ENCODE peak calls at places on chromosome 3, in ten cellular contexts. P, M, T, V, W, Q, E, F, L and S are unnamed samples.

GRCh38 chr3:168141405-168141993 is 45.8 kb upstream of the GOLIM4 start:
- DNase-seq in P (no peak), M (no peak), T (no peak), V (no peak), W (no peak), Q (no peak), E (no peak), F (no peak), L (no peak), S (no peak)

GRCh38 chr3:46298871-46299607 is 54.9 kb upstream of the CCR2 start:
- DNase-seq in P (no peak), M (no peak), T (no peak), V (no peak), W (no peak), Q (no peak), E (no peak), F (no peak), L (peak), S (no peak)

GRCh38 chr3:45644467-45645201 is 44.6 kb upstream of the SACM1L start:
- DNase-seq in P (no peak), M (no peak), T (no peak), V (no peak), W (no peak), Q (peak), E (peak), F (no peak), L (no peak), S (no peak)

GRCh38 chr3:57069471-57070010 is 9.1 kb downstream of the SPATA12 start:
- DNase-seq in P (no peak), M (no peak), T (no peak), V (no peak), W (no peak), Q (no peak), E (no peak), F (no peak), L (no peak), S (no peak)

GRCh38 chr3:141859651-141860050 is 16.8 kb upstream of the ATP1B3 start:
- DNase-seq in P (no peak), M (no peak), T (no peak), V (no peak), W (no peak), Q (no peak), E (no peak), F (no peak), L (no peak), S (no peak)

GRCh38 chr3:45509038-45509767 is 85.3 kb upstream of the LIMD1 start:
- DNase-seq in P (no peak), M (peak), T (no peak), V (no peak), W (no peak), Q (peak), E (peak), F (no peak), L (peak), S (no peak)

GRCh38 chr3:29183346-29184087 is 97.4 kb upstream of the RBMS3 start:
- DNase-seq in P (no peak), M (no peak), T (no peak), V (no peak), W (no peak), Q (peak), E (peak), F (no peak), L (peak), S (no peak)

GRCh38 chr3:40192628-40193027 is 116.9 kb upstream of the EIF1B start:
- DNase-seq in P (no peak), M (no peak), T (no peak), V (no peak), W (no peak), Q (no peak), E (no peak), F (no peak), L (no peak), S (no peak)

GRCh38 chr3:107525954-107526305 is 3.2 kb downstream of the BBX start:
- DNase-seq in P (no peak), M (no peak), T (no peak), V (no peak), W (no peak), Q (no peak), E (no peak), F (no peak), L (no peak), S (no peak)

GRCh38 chr3:36689560-36689959 is 74.8 kb downstream of the DCLK3 start:
- DNase-seq in P (no peak), M (no peak), T (no peak), V (no peak), W (no peak), Q (no peak), E (no peak), F (no peak), L (no peak), S (no peak)

GRCh38 chr3:51581529-51581928 is 43.0 kb downstream of the RAD54L2 start:
- DNase-seq in P (no peak), M (no peak), T (no peak), V (no peak), W (no peak), Q (peak), E (no peak), F (no peak), L (no peak), S (no peak)

GRCh38 chr3:184682671-184683070 is 29.2 kb downstream of the MAGEF1 start:
- DNase-seq in P (no peak), M (no peak), T (no peak), V (no peak), W (no peak), Q (no peak), E (no peak), F (no peak), L (no peak), S (no peak)

GRCh38 chr3:126087552-126088175 is 3.7 kb upstream of the SLC41A3 start:
- DNase-seq in P (no peak), M (no peak), T (no peak), V (no peak), W (no peak), Q (no peak), E (no peak), F (no peak), L (no peak), S (no peak)

GRCh38 chr3:197308591-197308990 is 10.2 kb upstream of the DLG1 start:
- DNase-seq in P (no peak), M (no peak), T (no peak), V (no peak), W (no peak), Q (peak), E (no peak), F (no peak), L (no peak), S (no peak)

GRCh38 chr3:10351013-10351735 is 30.3 kb upstream of the SEC13 start:
- DNase-seq in P (no peak), M (peak), T (no peak), V (no peak), W (no peak), Q (no peak), E (no peak), F (no peak), L (no peak), S (no peak)

GRCh38 chr3:37962906-37963486 is 27.6 kb upstream of the VILL start:
- DNase-seq in P (no peak), M (no peak), T (no peak), V (no peak), W (no peak), Q (peak), E (no peak), F (no peak), L (no peak), S (no peak)

GRCh38 chr3:15097889-15098288 is 1.1 kb downstream of the RBSN start:
- DNase-seq in P (no peak), M (no peak), T (peak), V (peak), W (no peak), Q (no peak), E (peak), F (no peak), L (peak), S (no peak)

GRCh38 chr3:12170207-12170606 is 11.5 kb upstream of the TIMP4 start:
- DNase-seq in P (no peak), M (no peak), T (no peak), V (no peak), W (no peak), Q (peak), E (no peak), F (no peak), L (no peak), S (no peak)

GRCh38 chr3:183774631-183775030 is 50.7 kb downstream of the MAP6D1 start:
- DNase-seq in P (no peak), M (no peak), T (no peak), V (no peak), W (no peak), Q (peak), E (no peak), F (no peak), L (no peak), S (no peak)

GRCh38 chr3:184600685-184601377 is 39.2 kb downstream of the EPHB3 start:
- DNase-seq in P (no peak), M (no peak), T (no peak), V (no peak), W (no peak), Q (no peak), E (peak), F (no peak), L (no peak), S (peak)

GRCh38 chr3:135895106-135895733 is 70.3 kb upstream of the PPP2R3A start:
- DNase-seq in P (peak), M (peak), T (peak), V (peak), W (peak), Q (peak), E (peak), F (no peak), L (peak), S (peak)

GRCh38 chr3:99808163-99808794 is 9.4 kb upstream of the CMSS1 start:
- DNase-seq in P (peak), M (peak), T (peak), V (peak), W (peak), Q (peak), E (peak), F (no peak), L (no peak), S (no peak)

GRCh38 chr3:154421067-154421466 is 8.9 kb downstream of the GPR149 start:
- DNase-seq in P (no peak), M (no peak), T (no peak), V (peak), W (no peak), Q (peak), E (no peak), F (no peak), L (no peak), S (no peak)

GRCh38 chr3:151443583-151443982 is 17.3 kb downstream of the IGSF10 start:
- DNase-seq in P (no peak), M (no peak), T (no peak), V (no peak), W (no peak), Q (no peak), E (no peak), F (no peak), L (no peak), S (no peak)

GRCh38 chr3:194344012-194344411 is 7.1 kb downstream of the CPN2 start:
- DNase-seq in P (peak), M (peak), T (peak), V (peak), W (peak), Q (peak), E (no peak), F (peak), L (peak), S (peak)

GRCh38 chr3:148227534-148227933 is 470.2 kb upstream of the AGTR1 start:
- DNase-seq in P (no peak), M (no peak), T (no peak), V (no peak), W (no peak), Q (no peak), E (peak), F (no peak), L (no peak), S (no peak)

GRCh38 chr3:12584091-12584490 is 27.2 kb downstream of the MKRN2 start:
- DNase-seq in P (no peak), M (no peak), T (no peak), V (no peak), W (no peak), Q (no peak), E (no peak), F (no peak), L (no peak), S (no peak)

GRCh38 chr3:172194702-172195392 is 155.5 kb downstream of the FNDC3B start:
- DNase-seq in P (peak), M (peak), T (no peak), V (no peak), W (no peak), Q (no peak), E (no peak), F (no peak), L (no peak), S (no peak)